ENCODE peak calls at places on chromosomes 5 and 9, in six cellular contexts. One of them, this sample, is unnamed.

GRCh38 chr5:42518595-42519067 is 95.4 kb downstream of the GHR start:
- DNase-seq in HFFc6: no peak
- DNase-seq in occipital lobe: no peak
- DNase-seq in body of pancreas: no peak
- DNase-seq in activated CD8-positive, alpha-beta memory T cell treated with anti-CD3 and anti-CD28 coated beads, Interleukin-2, amount 50 U/mL, for 48 hours: no peak
- DNase-seq in GM20000: no peak
- DNase-seq in this sample: no peak

GRCh38 chr5:1877434-1878049 is 5.2 kb downstream of the IRX4 start:
- DNase-seq in HFFc6: no peak
- DNase-seq in occipital lobe: no peak
- DNase-seq in body of pancreas: no peak
- DNase-seq in activated CD8-positive, alpha-beta memory T cell treated with anti-CD3 and anti-CD28 coated beads, Interleukin-2, amount 50 U/mL, for 48 hours: peak; percentile 53
- DNase-seq in GM20000: no peak
- DNase-seq in this sample: no peak

GRCh38 chr9:4764033-4764432 is 23.0 kb upstream of the AK3 start:
- DNase-seq in HFFc6: no peak
- DNase-seq in occipital lobe: no peak
- DNase-seq in body of pancreas: no peak
- DNase-seq in activated CD8-positive, alpha-beta memory T cell treated with anti-CD3 and anti-CD28 coated beads, Interleukin-2, amount 50 U/mL, for 48 hours: no peak
- DNase-seq in GM20000: no peak
- DNase-seq in this sample: no peak

GRCh38 chr9:38082456-38083287 is 13.6 kb upstream of the SHB start:
- DNase-seq in HFFc6: no peak
- DNase-seq in occipital lobe: no peak
- DNase-seq in body of pancreas: no peak
- DNase-seq in activated CD8-positive, alpha-beta memory T cell treated with anti-CD3 and anti-CD28 coated beads, Interleukin-2, amount 50 U/mL, for 48 hours: peak; percentile 23
- DNase-seq in GM20000: peak; percentile 1
- DNase-seq in this sample: no peak

GRCh38 chr5:18119156-18119785 is 485.0 kb downstream of the TAF11L14 start:
- DNase-seq in HFFc6: no peak
- DNase-seq in occipital lobe: no peak
- DNase-seq in body of pancreas: no peak
- DNase-seq in activated CD8-positive, alpha-beta memory T cell treated with anti-CD3 and anti-CD28 coated beads, Interleukin-2, amount 50 U/mL, for 48 hours: no peak
- DNase-seq in GM20000: no peak
- DNase-seq in this sample: no peak

GRCh38 chr5:142280066-142281011 is 44.5 kb downstream of the SPRY4 start:
- DNase-seq in HFFc6: no peak
- DNase-seq in occipital lobe: no peak
- DNase-seq in body of pancreas: peak; percentile 29
- DNase-seq in activated CD8-positive, alpha-beta memory T cell treated with anti-CD3 and anti-CD28 coated beads, Interleukin-2, amount 50 U/mL, for 48 hours: no peak
- DNase-seq in GM20000: no peak
- DNase-seq in this sample: no peak

GRCh38 chr5:124468671-124469411 is 277.6 kb downstream of the ZNF608 start:
- DNase-seq in HFFc6: no peak
- DNase-seq in occipital lobe: no peak
- DNase-seq in body of pancreas: no peak
- DNase-seq in activated CD8-positive, alpha-beta memory T cell treated with anti-CD3 and anti-CD28 coated beads, Interleukin-2, amount 50 U/mL, for 48 hours: no peak
- DNase-seq in GM20000: no peak
- DNase-seq in this sample: no peak

GRCh38 chr5:154300207-154300606 is 109.7 kb downstream of the GALNT10 start:
- DNase-seq in HFFc6: no peak
- DNase-seq in occipital lobe: no peak
- DNase-seq in body of pancreas: no peak
- DNase-seq in activated CD8-positive, alpha-beta memory T cell treated with anti-CD3 and anti-CD28 coated beads, Interleukin-2, amount 50 U/mL, for 48 hours: no peak
- DNase-seq in GM20000: no peak
- DNase-seq in this sample: no peak

GRCh38 chr9:36328798-36329411 is 70.7 kb upstream of the GNE start:
- DNase-seq in HFFc6: peak; percentile 74
- DNase-seq in occipital lobe: no peak
- DNase-seq in body of pancreas: peak; percentile 49
- DNase-seq in activated CD8-positive, alpha-beta memory T cell treated with anti-CD3 and anti-CD28 coated beads, Interleukin-2, amount 50 U/mL, for 48 hours: no peak
- DNase-seq in GM20000: peak; percentile 60
- DNase-seq in this sample: peak; percentile 34

GRCh38 chr5:42915306-42915866 is 103.7 kb upstream of the SELENOP start:
- DNase-seq in HFFc6: no peak
- DNase-seq in occipital lobe: no peak
- DNase-seq in body of pancreas: no peak
- DNase-seq in activated CD8-positive, alpha-beta memory T cell treated with anti-CD3 and anti-CD28 coated beads, Interleukin-2, amount 50 U/mL, for 48 hours: no peak
- DNase-seq in GM20000: no peak
- DNase-seq in this sample: no peak

GRCh38 chr5:57696005-57696755 is 213.6 kb upstream of the ACTBL2 start:
- DNase-seq in HFFc6: no peak
- DNase-seq in occipital lobe: no peak
- DNase-seq in body of pancreas: no peak
- DNase-seq in activated CD8-positive, alpha-beta memory T cell treated with anti-CD3 and anti-CD28 coated beads, Interleukin-2, amount 50 U/mL, for 48 hours: no peak
- DNase-seq in GM20000: no peak
- DNase-seq in this sample: no peak

GRCh38 chr5:145887217-145887616 is 14.4 kb upstream of the GRXCR2 start:
- DNase-seq in HFFc6: no peak
- DNase-seq in occipital lobe: no peak
- DNase-seq in body of pancreas: no peak
- DNase-seq in activated CD8-positive, alpha-beta memory T cell treated with anti-CD3 and anti-CD28 coated beads, Interleukin-2, amount 50 U/mL, for 48 hours: no peak
- DNase-seq in GM20000: no peak
- DNase-seq in this sample: no peak

GRCh38 chr9:129768486-129768885 is 15.6 kb upstream of the PTGES start:
- DNase-seq in HFFc6: no peak
- DNase-seq in occipital lobe: no peak
- DNase-seq in body of pancreas: no peak
- DNase-seq in activated CD8-positive, alpha-beta memory T cell treated with anti-CD3 and anti-CD28 coated beads, Interleukin-2, amount 50 U/mL, for 48 hours: no peak
- DNase-seq in GM20000: no peak
- DNase-seq in this sample: no peak

This sample was measured in transverse colon.